ENCODE peak calls at places on chromosomes 16 and 17, in six cellular contexts. One of them, this sample, is unnamed.
A peak's percentile ranks its signal among the peaks of the same experiment; 100 is the strongest.

GRCh38 chr17:42405963-42406495 is 17.0 kb downstream of the CAVIN1 start:
- DNase-seq in A549: peak; percentile 82
- DNase-seq in sigmoid colon: peak; percentile 94
- DNase-seq in stomach: peak; percentile 90
- DNase-seq in thoracic aorta: no peak
- DNase-seq in endothelial cell of umbilical vein: peak; percentile 80
- DNase-seq in this sample: peak; percentile 83

GRCh38 chr17:66432996-66433556 is 130.7 kb downstream of the PRKCA start:
- DNase-seq in A549: no peak
- DNase-seq in sigmoid colon: no peak
- DNase-seq in stomach: no peak
- DNase-seq in thoracic aorta: no peak
- DNase-seq in endothelial cell of umbilical vein: no peak
- DNase-seq in this sample: peak; percentile 77

GRCh38 chr17:49823614-49824013 is 24.3 kb downstream of the TAC4 start:
- DNase-seq in A549: no peak
- DNase-seq in sigmoid colon: no peak
- DNase-seq in stomach: no peak
- DNase-seq in thoracic aorta: no peak
- DNase-seq in endothelial cell of umbilical vein: no peak
- DNase-seq in this sample: peak; percentile 84

GRCh38 chr16:12629271-12629670 is 174.4 kb downstream of the CPPED1 start:
- DNase-seq in A549: peak; percentile 17
- DNase-seq in sigmoid colon: no peak
- DNase-seq in stomach: no peak
- DNase-seq in thoracic aorta: no peak
- DNase-seq in endothelial cell of umbilical vein: no peak
- DNase-seq in this sample: no peak

GRCh38 chr17:19321481-19322128 is 40.9 kb downstream of the B9D1 start:
- DNase-seq in A549: no peak
- DNase-seq in sigmoid colon: peak; percentile 57
- DNase-seq in stomach: no peak
- DNase-seq in thoracic aorta: no peak
- DNase-seq in endothelial cell of umbilical vein: no peak
- DNase-seq in this sample: no peak

GRCh38 chr16:23182206-23182674 is 305 bp upstream of the SCNN1G start:
- DNase-seq in A549: peak; percentile 78
- DNase-seq in sigmoid colon: peak; percentile 80
- DNase-seq in stomach: peak; percentile 93
- DNase-seq in thoracic aorta: no peak
- DNase-seq in endothelial cell of umbilical vein: peak; percentile 56
- DNase-seq in this sample: peak; percentile 41

GRCh38 chr16:31508706-31509523 is 724 bp upstream of the RUSF1 start:
- DNase-seq in A549: peak; percentile 32
- DNase-seq in sigmoid colon: no peak
- DNase-seq in stomach: no peak
- DNase-seq in thoracic aorta: no peak
- DNase-seq in endothelial cell of umbilical vein: no peak
- DNase-seq in this sample: peak; percentile 51

GRCh38 chr16:29743475-29743826 is 2.3 kb downstream of the C16orf54 start:
- DNase-seq in A549: no peak
- DNase-seq in sigmoid colon: no peak
- DNase-seq in stomach: no peak
- DNase-seq in thoracic aorta: no peak
- DNase-seq in endothelial cell of umbilical vein: no peak
- DNase-seq in this sample: no peak

GRCh38 chr16:3099732-3100499 is 822 bp upstream of the ZSCAN10 start:
- DNase-seq in A549: peak; percentile 92
- DNase-seq in sigmoid colon: peak; percentile 92
- DNase-seq in stomach: peak; percentile 98
- DNase-seq in thoracic aorta: peak; percentile 65
- DNase-seq in endothelial cell of umbilical vein: peak; percentile 81
- DNase-seq in this sample: peak; percentile 88

GRCh38 chr16:3098459-3099394 is at the start of gene ZSCAN10:
- DNase-seq in A549: no peak
- DNase-seq in sigmoid colon: no peak
- DNase-seq in stomach: no peak
- DNase-seq in thoracic aorta: no peak
- DNase-seq in endothelial cell of umbilical vein: no peak
- DNase-seq in this sample: no peak

GRCh38 chr16:3101018-3101840 is 2.1 kb upstream of the ZSCAN10 start:
- DNase-seq in A549: peak; percentile 65
- DNase-seq in sigmoid colon: no peak
- DNase-seq in stomach: no peak
- DNase-seq in thoracic aorta: no peak
- DNase-seq in endothelial cell of umbilical vein: peak; percentile 33
- DNase-seq in this sample: peak; percentile 28

GRCh38 chr16:3097266-3097665 is 1.8 kb downstream of the ZSCAN10 start:
- DNase-seq in A549: no peak
- DNase-seq in sigmoid colon: no peak
- DNase-seq in stomach: no peak
- DNase-seq in thoracic aorta: no peak
- DNase-seq in endothelial cell of umbilical vein: no peak
- DNase-seq in this sample: no peak

DNA sequence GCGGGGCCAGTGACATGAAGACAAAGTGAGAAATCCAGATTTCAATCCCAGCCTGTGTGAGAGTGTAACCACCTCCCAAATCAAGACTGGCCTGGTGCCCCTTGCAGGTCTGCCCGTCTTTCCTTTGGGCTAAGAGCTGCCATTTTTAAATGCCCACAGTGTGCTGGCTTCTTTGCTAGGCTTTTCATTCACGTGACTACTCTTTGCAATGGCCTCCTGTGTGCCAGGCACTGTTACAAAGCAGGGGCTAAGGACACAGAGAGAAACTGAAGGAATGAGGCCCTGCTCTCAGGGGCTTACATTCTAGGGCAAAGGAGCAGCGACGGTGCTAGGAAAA is 269 bp upstream of the ZSCAN10 start:
- DNase-seq in A549: no peak
- DNase-seq in sigmoid colon: no peak
- DNase-seq in stomach: no peak
- DNase-seq in thoracic aorta: no peak
- DNase-seq in endothelial cell of umbilical vein: no peak
- DNase-seq in this sample: no peak
- H3K4me3 ChIP-seq in A549: no peak overlapping the region
- H3K4me3 ChIP-seq in sigmoid colon: no peak overlapping the region
- H3K4me3 ChIP-seq in stomach: no peak overlapping the region
- H3K4me3 ChIP-seq in thoracic aorta: no peak overlapping the region
- H3K4me3 ChIP-seq in endothelial cell of umbilical vein: no peak overlapping the region
- H3K4me3 ChIP-seq in this sample: no peak overlapping the region

GRCh38 chr16:81263470-81264200 is 25.1 kb downstream of the BCO1 start:
- DNase-seq in A549: no peak
- DNase-seq in sigmoid colon: peak; percentile 82
- DNase-seq in stomach: no peak
- DNase-seq in thoracic aorta: no peak
- DNase-seq in endothelial cell of umbilical vein: peak; percentile 9
- DNase-seq in this sample: peak; percentile 78
- TF ChIP-seq CTCF in A549: no peak
- TF ChIP-seq CTCF in sigmoid colon: peak; percentile 16
- TF ChIP-seq CTCF in stomach: no peak
- TF ChIP-seq CTCF in thoracic aorta: no peak
- TF ChIP-seq CTCF in endothelial cell of umbilical vein: no peak
- TF ChIP-seq CTCF in this sample: peak; percentile 22

DNA sequence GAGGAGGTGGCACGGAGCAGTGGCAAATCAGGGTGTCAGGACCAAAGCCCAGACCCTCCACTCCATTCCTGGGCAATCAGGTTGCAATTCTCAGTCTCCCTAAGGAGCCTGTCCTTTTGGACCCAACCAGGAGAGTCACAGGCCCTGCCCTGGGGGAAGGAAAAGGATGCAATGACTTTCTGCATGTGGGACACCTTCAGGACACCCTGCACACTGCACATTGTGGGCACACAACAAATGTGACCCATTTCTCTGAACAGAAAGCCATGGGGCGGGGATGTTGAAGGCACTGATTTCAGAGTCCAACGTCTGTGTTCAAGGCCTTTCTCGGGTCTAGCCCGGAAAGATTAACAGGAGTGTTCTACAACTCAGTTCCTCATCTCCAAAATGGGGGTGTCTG is 286.2 kb upstream of the FOXF1 start:
- DNase-seq in A549: no peak
- DNase-seq in sigmoid colon: peak; percentile 54
- DNase-seq in stomach: peak; percentile 21
- DNase-seq in thoracic aorta: no peak
- DNase-seq in endothelial cell of umbilical vein: no peak
- DNase-seq in this sample: no peak
- H3K4me3 ChIP-seq in A549: no peak overlapping the region
- H3K4me3 ChIP-seq in sigmoid colon: no peak overlapping the region
- H3K4me3 ChIP-seq in stomach: no peak overlapping the region
- H3K4me3 ChIP-seq in thoracic aorta: no peak overlapping the region
- H3K4me3 ChIP-seq in endothelial cell of umbilical vein: no peak overlapping the region
- H3K4me3 ChIP-seq in this sample: no peak overlapping the region

DNA sequence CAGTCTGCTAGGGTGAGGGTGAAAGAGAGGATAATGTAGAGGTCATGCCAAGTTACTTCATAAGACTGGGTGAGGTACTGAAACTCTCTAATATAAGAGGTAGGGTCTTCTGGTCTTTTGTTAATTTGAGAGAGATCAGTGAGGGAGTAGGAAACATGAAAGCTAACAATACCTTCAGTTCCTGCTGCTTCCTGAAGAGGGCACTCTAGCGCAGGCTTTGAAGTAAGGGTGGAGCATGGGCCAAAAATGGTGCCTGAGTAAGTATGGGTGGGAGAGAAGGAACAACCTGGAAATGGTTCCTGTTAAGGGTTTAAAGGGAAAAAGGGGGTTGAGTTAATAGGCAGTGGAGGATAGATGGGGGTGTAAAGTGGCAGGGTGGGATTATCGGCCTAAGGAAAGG is 2449.5 kb downstream of the TP53TG3F start:
- DNase-seq in A549: peak; percentile 4
- DNase-seq in sigmoid colon: no peak
- DNase-seq in stomach: no peak
- DNase-seq in thoracic aorta: no peak
- DNase-seq in endothelial cell of umbilical vein: no peak
- DNase-seq in this sample: no peak
- TF ChIP-seq CTCF in A549: no peak
- TF ChIP-seq CTCF in sigmoid colon: no peak
- TF ChIP-seq CTCF in stomach: no peak
- TF ChIP-seq CTCF in thoracic aorta: no peak
- TF ChIP-seq CTCF in endothelial cell of umbilical vein: no peak
- TF ChIP-seq CTCF in this sample: no peak

DNA sequence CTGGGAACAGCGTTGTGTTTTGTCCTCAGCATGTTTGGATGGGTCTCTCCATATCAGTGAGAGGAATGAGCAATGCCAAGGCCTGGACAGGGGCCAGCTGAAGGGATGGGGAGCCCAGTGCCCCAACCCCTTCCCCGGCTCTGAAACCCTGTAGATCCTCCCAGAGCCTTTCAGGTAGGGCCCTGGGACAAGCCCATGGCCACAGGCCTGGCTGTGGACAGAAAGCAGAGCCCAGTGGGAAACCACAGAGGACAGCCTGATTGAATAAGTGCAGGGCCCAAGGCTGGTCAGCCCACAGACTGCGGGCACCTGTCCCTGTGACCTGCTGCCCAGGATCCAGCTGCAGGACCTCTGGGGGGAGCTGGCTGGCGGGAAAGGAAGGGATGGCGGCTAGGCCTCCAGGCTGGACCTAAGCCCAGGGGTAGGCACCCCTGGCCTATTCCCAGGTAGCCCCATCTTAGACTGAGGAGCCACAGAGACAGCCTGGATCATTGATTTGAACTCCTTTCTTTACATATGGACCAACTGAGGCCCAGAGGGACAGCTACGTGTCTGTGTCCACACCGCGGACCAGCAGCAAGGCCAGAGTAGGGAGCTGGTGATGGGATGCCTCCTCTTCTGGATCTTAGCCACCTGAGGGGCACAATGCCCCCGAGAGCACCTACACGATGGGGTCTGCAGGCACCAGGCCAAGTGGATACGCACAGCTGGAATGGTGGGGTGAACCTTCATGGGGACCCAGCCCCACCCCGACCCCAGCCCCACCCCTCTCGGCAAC is 1.3 kb downstream of the CCDC102A start:
- DNase-seq in A549: no peak
- DNase-seq in sigmoid colon: peak; percentile 64
- DNase-seq in stomach: peak; percentile 24
- DNase-seq in thoracic aorta: no peak
- DNase-seq in endothelial cell of umbilical vein: no peak
- DNase-seq in this sample: no peak
- H3K4me3 ChIP-seq in A549: peak overlapping the region; percentile 67
- H3K4me3 ChIP-seq in sigmoid colon: peak overlapping the region; percentile 72
- H3K4me3 ChIP-seq in stomach: peak overlapping the region; percentile 98
- H3K4me3 ChIP-seq in thoracic aorta: peak overlapping the region; percentile 99
- H3K4me3 ChIP-seq in endothelial cell of umbilical vein: peak overlapping the region; percentile 80
- H3K4me3 ChIP-seq in this sample: peak overlapping the region; percentile 85

DNA sequence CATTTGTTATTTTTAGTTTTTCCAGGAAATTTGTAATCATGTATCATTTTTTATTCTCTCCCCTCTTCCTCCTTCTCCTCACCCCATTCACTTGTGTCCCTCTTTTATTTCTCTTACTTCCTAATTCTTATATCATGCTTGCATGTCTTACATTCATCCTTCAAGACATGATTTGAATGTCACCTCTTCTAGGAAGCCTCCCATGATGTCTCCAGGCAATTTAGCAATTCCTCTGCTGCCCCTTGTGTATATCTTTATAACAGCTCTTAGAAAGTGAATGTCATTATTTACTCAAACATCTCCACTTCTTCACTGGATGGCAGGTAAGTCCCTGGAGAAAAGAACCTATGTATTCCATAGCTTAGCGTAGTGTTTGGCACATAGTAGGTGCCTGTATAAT is 7.8 kb downstream of the HNF1B start:
- DNase-seq in A549: peak; percentile 73
- DNase-seq in sigmoid colon: no peak
- DNase-seq in stomach: no peak
- DNase-seq in thoracic aorta: no peak
- DNase-seq in endothelial cell of umbilical vein: no peak
- DNase-seq in this sample: no peak
- TF ChIP-seq CTCF in A549: peak; percentile 65
- TF ChIP-seq CTCF in sigmoid colon: no peak
- TF ChIP-seq CTCF in stomach: no peak
- TF ChIP-seq CTCF in thoracic aorta: no peak
- TF ChIP-seq CTCF in endothelial cell of umbilical vein: peak; percentile 5
- TF ChIP-seq CTCF in this sample: no peak

GRCh38 chr17:30219833-30220232 is 15.7 kb downstream of the SLC6A4 start:
- DNase-seq in A549: no peak
- DNase-seq in sigmoid colon: no peak
- DNase-seq in stomach: no peak
- DNase-seq in thoracic aorta: no peak
- DNase-seq in endothelial cell of umbilical vein: no peak
- DNase-seq in this sample: no peak
- H3K4me3 ChIP-seq in A549: no peak overlapping the region
- H3K4me3 ChIP-seq in sigmoid colon: no peak overlapping the region
- H3K4me3 ChIP-seq in stomach: no peak overlapping the region
- H3K4me3 ChIP-seq in thoracic aorta: no peak overlapping the region
- H3K4me3 ChIP-seq in endothelial cell of umbilical vein: no peak overlapping the region
- H3K4me3 ChIP-seq in this sample: no peak overlapping the region

GRCh38 chr17:59796138-59796537 is 88.7 kb downstream of the VMP1 start:
- DNase-seq in A549: no peak
- DNase-seq in sigmoid colon: no peak
- DNase-seq in stomach: no peak
- DNase-seq in thoracic aorta: no peak
- DNase-seq in endothelial cell of umbilical vein: no peak
- DNase-seq in this sample: no peak
- TF ChIP-seq CTCF in A549: no peak
- TF ChIP-seq CTCF in sigmoid colon: no peak
- TF ChIP-seq CTCF in stomach: no peak
- TF ChIP-seq CTCF in thoracic aorta: no peak
- TF ChIP-seq CTCF in endothelial cell of umbilical vein: no peak
- TF ChIP-seq CTCF in this sample: no peak